ENCODE peak calls at places on chromosomes 4 and X, in nine cellular contexts. G, W, L, M, U, R, F, P and B are unnamed samples. For H3K4me1, the result is how much of the 10 kb centered on the place peaks cover.

GRCh38 chr4:87053064-87053693 is 118.4 kb downstream of the AFF1 start:
- DNase-seq in G (no peak), W (no peak), L (no peak), M (no peak), U (no peak), R (no peak), F (no peak), P (no peak), B (no peak)

GRCh38 chr4:60683953-60684352 is 516.2 kb upstream of the ADGRL3 start:
- DNase-seq in G (no peak), W (peak), L (no peak), M (no peak), U (no peak), R (no peak), F (no peak), P (no peak), B (no peak)

GRCh38 chrX:85516131-85516530 is 136.7 kb upstream of the POF1B start:
- DNase-seq in G (no peak), W (no peak), L (no peak), M (no peak), U (no peak), R (no peak), F (no peak), P (no peak), B (no peak)

GRCh38 chrX:101265869-101266428 is 25.2 kb downstream of the TAF7L start:
- DNase-seq in G (no peak), W (peak), L (no peak), M (no peak), U (no peak), R (no peak), F (no peak), P (no peak), B (no peak)

GRCh38 chr4:121885115-121885514 is 14.8 kb upstream of the BBS7 start:
- DNase-seq in G (no peak), W (peak), L (no peak), M (no peak), U (no peak), R (no peak), F (no peak), P (no peak), B (no peak)

GRCh38 chr4:38160487-38161207 is 200.4 kb downstream of the PTTG2 start:
- DNase-seq in G (no peak), W (peak), L (no peak), M (no peak), U (no peak), R (no peak), F (no peak), P (peak), B (no peak)

GRCh38 chr4:91471280-91471679 is 832.5 kb upstream of the GRID2 start:
- DNase-seq in G (no peak), W (no peak), L (no peak), M (peak), U (no peak), R (no peak), F (no peak), P (no peak), B (no peak)

GRCh38 chr4:142366821-142367220 is 479.3 kb downstream of the INPP4B start:
- DNase-seq in G (no peak), W (no peak), L (no peak), M (no peak), U (no peak), R (no peak), F (no peak), P (no peak), B (no peak)

GRCh38 chr4:152220201-152220666 is 315.7 kb downstream of the FBXW7 start:
- DNase-seq in G (no peak), W (no peak), L (no peak), M (no peak), U (no peak), R (no peak), F (no peak), P (no peak), B (no peak)

GRCh38 chrX:68686684-68687045 is 39.2 kb downstream of the STARD8 start:
- DNase-seq in G (peak), W (peak), L (no peak), M (no peak), U (peak), R (no peak), F (no peak), P (peak), B (no peak)

GRCh38 chr4:76545161-76545884 is 110.3 kb downstream of the SHROOM3 start:
- DNase-seq in G (no peak), W (no peak), L (no peak), M (no peak), U (no peak), R (no peak), F (no peak), P (no peak), B (no peak)

GRCh38 chr4:80362578-80363181 is 27.1 kb downstream of the CFAP299 start:
- DNase-seq in G (peak), W (peak), L (no peak), M (peak), U (no peak), R (peak), F (no peak), P (no peak), B (no peak)

GRCh38 chr4:6116696-6117285 is 83.6 kb downstream of the JAKMIP1 start:
- DNase-seq in G (no peak), W (no peak), L (peak), M (no peak), U (no peak), R (no peak), F (no peak), P (no peak), B (peak)

GRCh38 chr4:187065396-187065795 is 341.7 kb upstream of the FAT1 start:
- DNase-seq in G (no peak), W (no peak), L (no peak), M (no peak), U (no peak), R (no peak), F (no peak), P (no peak), B (no peak)

GRCh38 chr4:41844327-41844726 is 90.9 kb upstream of the TMEM33 start:
- DNase-seq in G (no peak), W (no peak), L (no peak), M (no peak), U (no peak), R (no peak), F (no peak), P (no peak), B (no peak)

GRCh38 chr4:148962539-148963290 is 520.5 kb upstream of the NR3C2 start:
- DNase-seq in G (no peak), W (no peak), L (no peak), M (no peak), U (no peak), R (no peak), F (no peak), P (no peak), B (no peak)

GRCh38 chr4:99822734-99823133 is 6.1 kb downstream of the DAPP1 start:
- DNase-seq in G (no peak), W (no peak), L (no peak), M (no peak), U (no peak), R (no peak), F (no peak), P (no peak), B (no peak)

GRCh38 chrX:115013705-115014104 is 3.7 kb downstream of the IL13RA2 start:
- DNase-seq in G (no peak), W (peak), L (no peak), M (no peak), U (no peak), R (no peak), F (no peak), P (no peak), B (no peak)

GRCh38 chrX:47854474-47854873 is 17.8 kb downstream of the ZNF81 start:
- DNase-seq in G (peak), W (peak), L (peak), M (no peak), U (no peak), R (peak), F (no peak), P (peak), B (no peak)

GRCh38 chrX:790780-791360 is 160.3 kb downstream of the SHOX start:
- DNase-seq in G (no peak), W (no peak), L (no peak), M (no peak), U (no peak), R (no peak), F (no peak), P (no peak), B (no peak)

GRCh38 chrX:47573334-47574095 is 8.7 kb upstream of the TIMP1 start:
- DNase-seq in G (peak), W (peak), L (no peak), M (no peak), U (no peak), R (no peak), F (no peak), P (peak), B (no peak)

GRCh38 chr4:37763831-37764230 is 62.7 kb upstream of the PGM2 start:
- DNase-seq in G (no peak), W (no peak), L (peak), M (no peak), U (no peak), R (no peak), F (no peak), P (no peak), B (no peak)

GRCh38 chr4:5037553-5038551 is 13.4 kb upstream of the STK32B start:
- DNase-seq in G (no peak), W (peak), L (no peak), M (no peak), U (no peak), R (no peak), F (peak), P (peak), B (no peak)

GRCh38 chr4:83561381-83561780 is 25.5 kb downstream of the GPAT3 start:
- DNase-seq in G (no peak), W (peak), L (peak), M (no peak), U (no peak), R (no peak), F (peak), P (peak), B (no peak)

DNA sequence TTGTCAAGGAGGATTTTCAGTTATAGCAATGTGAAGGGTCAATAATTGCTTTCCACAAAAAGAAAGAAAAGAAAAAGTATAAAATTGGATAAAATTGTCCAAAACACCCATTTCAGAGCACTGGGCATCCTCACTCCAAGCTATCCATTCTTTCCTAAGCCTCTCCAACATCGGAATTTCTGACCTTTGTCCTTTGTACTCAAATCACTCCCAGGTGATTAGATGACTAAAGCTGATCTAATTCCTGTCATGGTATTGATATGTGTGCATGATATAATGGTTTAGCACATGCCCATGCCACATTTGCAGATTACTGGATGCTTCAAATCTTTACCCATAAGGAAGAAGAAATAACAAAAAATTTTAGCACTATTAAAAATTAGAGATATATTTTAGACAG is 152.3 kb downstream of the CENPC start:
- DNase-seq in G (no peak), W (no peak), L (no peak), M (no peak), U (no peak), R (no peak), F (no peak), P (no peak), B (no peak)
- H3K4me1 ChIP-seq in G (under half), W (under half), L (under half), M (under half), U (under half), R (under half), F (under half), P (under half), B (under half)

GRCh38 chrX:118325453-118325852 is 20.5 kb upstream of the WDR44 start:
- DNase-seq in G (no peak), W (peak), L (no peak), M (no peak), U (no peak), R (no peak), F (no peak), P (no peak), B (no peak)
- TF ChIP-seq CTCF in G (peak), W (peak), L (no peak), M (no peak), U (no peak), R (no peak), F (peak), P (no peak), B (no peak)

DNA sequence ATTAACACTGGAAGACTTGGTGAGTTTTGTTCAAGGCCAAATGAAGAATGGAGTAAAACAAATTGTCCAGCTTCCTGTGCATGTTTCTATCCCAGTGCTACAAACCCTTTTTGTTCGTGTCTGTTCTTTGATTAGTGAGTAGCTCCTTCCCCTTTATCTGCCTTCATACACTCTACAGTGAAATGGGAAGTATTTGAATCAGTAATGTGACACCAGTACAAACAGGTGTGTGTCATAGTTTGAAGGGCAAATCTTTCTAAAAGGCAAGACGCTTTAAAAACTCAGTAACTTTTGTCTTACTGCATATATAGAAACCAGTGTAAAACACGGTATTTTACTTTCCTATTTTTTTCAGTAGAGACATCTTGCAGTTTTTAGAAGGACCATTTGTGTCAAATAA is 5.9 kb downstream of the ARHGEF38 start:
- DNase-seq in G (no peak), W (no peak), L (no peak), M (no peak), U (no peak), R (no peak), F (no peak), P (no peak), B (no peak)
- H3K27ac ChIP-seq in G (no peak), W (no peak), L (no peak), M (no peak), U (no peak), R (no peak), F (no peak), P (no peak), B (no peak)

GRCh38 chrX:130170752-130171445 is 863 bp upstream of the RAB33A start:
- DNase-seq in G (peak), W (no peak), L (peak), M (peak), U (no peak), R (peak), F (no peak), P (no peak), B (no peak)

GRCh38 chrX:130173190-130173895 is 1.6 kb downstream of the RAB33A start:
- DNase-seq in G (no peak), W (peak), L (no peak), M (no peak), U (no peak), R (no peak), F (no peak), P (peak), B (peak)

GRCh38 chrX:130172127-130172834 is 519 bp downstream of the RAB33A start:
- DNase-seq in G (no peak), W (no peak), L (no peak), M (no peak), U (no peak), R (no peak), F (no peak), P (no peak), B (no peak)

GRCh38 chrX:130174051-130174704 is 2.4 kb downstream of the RAB33A start:
- DNase-seq in G (no peak), W (peak), L (no peak), M (no peak), U (no peak), R (no peak), F (no peak), P (peak), B (peak)

DNA sequence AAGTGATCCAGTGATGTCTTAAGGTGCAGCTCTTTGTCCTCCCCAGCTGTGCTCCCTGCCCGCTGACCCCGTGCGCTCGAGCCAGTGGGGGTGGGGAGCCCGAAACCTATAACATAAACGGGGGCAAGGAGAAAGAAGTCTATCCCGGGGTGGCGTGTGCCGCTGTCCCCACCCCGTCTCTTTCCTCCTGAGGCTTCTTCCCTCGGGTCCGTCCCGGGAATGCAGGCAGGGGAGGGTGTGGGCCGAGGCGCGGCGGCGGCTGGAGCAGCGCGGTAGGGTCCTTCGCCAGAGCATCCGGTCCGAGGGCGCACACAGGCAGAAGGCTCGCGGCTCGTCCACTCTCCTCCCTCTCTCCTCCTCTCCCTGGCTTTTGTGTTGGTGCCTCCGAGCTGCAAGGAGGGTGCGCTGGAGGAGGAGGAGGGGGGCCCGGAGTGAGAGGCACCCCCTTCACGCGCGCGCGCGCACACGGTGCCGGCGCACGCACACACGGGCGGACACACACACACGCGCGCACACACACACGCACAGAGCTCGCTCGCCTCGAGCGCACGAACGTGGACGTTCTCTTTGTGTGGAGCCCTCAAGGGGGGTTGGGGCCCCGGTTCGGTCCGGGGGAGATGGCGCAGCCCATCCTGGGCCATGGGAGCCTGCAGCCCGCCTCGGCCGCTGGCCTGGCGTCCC is at the start of gene RAB33A:
- DNase-seq in G (peak), W (peak), L (no peak), M (peak), U (no peak), R (peak), F (no peak), P (no peak), B (peak)
- H3K4me1 ChIP-seq in G (under half), W (under half), L (under half), M (under half), U (under half), R (under half), F (under half), P (under half), B (under half)

GRCh38 chr4:108943971-108944370 is 181.1 kb upstream of the ETNPPL start:
- DNase-seq in G (no peak), W (peak), L (no peak), M (no peak), U (no peak), R (no peak), F (no peak), P (no peak), B (no peak)

GRCh38 chr4:108943371-108943770 is 180.5 kb upstream of the ETNPPL start:
- DNase-seq in G (no peak), W (no peak), L (no peak), M (no peak), U (no peak), R (no peak), F (no peak), P (no peak), B (no peak)

GRCh38 chr4:108941914-108942379 is 179.1 kb upstream of the ETNPPL start:
- DNase-seq in G (no peak), W (no peak), L (no peak), M (no peak), U (peak), R (no peak), F (no peak), P (no peak), B (no peak)

GRCh38 chr4:108937066-108937465 is 174.2 kb upstream of the ETNPPL start:
- DNase-seq in G (no peak), W (no peak), L (no peak), M (no peak), U (no peak), R (no peak), F (no peak), P (no peak), B (no peak)

GRCh38 chr4:108940086-108941033 is 177.5 kb upstream of the ETNPPL start:
- DNase-seq in G (peak), W (no peak), L (no peak), M (no peak), U (no peak), R (no peak), F (no peak), P (no peak), B (no peak)
- TF ChIP-seq CTCF in G (no peak), W (no peak), L (no peak), M (no peak), U (no peak), R (no peak), F (no peak), P (no peak), B (no peak)

GRCh38 chr4:7818676-7819041 is 121.0 kb downstream of the AFAP1 start:
- DNase-seq in G (no peak), W (no peak), L (no peak), M (no peak), U (no peak), R (no peak), F (no peak), P (no peak), B (no peak)
- H3K27ac ChIP-seq in G (no peak), W (peak), L (no peak), M (no peak), U (no peak), R (no peak), F (peak), P (no peak), B (no peak)

GRCh38 chrX:12954981-12955380 is 19.9 kb upstream of the TMSB4X start:
- DNase-seq in G (no peak), W (no peak), L (no peak), M (no peak), U (no peak), R (no peak), F (no peak), P (no peak), B (no peak)

GRCh38 chrX:12956704-12957541 is 18.0 kb upstream of the TMSB4X start:
- DNase-seq in G (no peak), W (peak), L (no peak), M (no peak), U (no peak), R (peak), F (no peak), P (no peak), B (no peak)

GRCh38 chrX:12954376-12954775 is 20.5 kb upstream of the TMSB4X start:
- DNase-seq in G (no peak), W (no peak), L (no peak), M (no peak), U (no peak), R (no peak), F (no peak), P (no peak), B (no peak)

GRCh38 chrX:12958059-12958458 is 16.9 kb upstream of the TMSB4X start:
- DNase-seq in G (no peak), W (no peak), L (no peak), M (no peak), U (no peak), R (no peak), F (no peak), P (no peak), B (no peak)

GRCh38 chrX:12955882-12956703 is 18.8 kb upstream of the TMSB4X start:
- DNase-seq in G (no peak), W (peak), L (peak), M (peak), U (peak), R (peak), F (no peak), P (peak), B (peak)
- H3K4me1 ChIP-seq in G (under half), W (under half), L (under half), M (under half), U (under half), R (half or more), F (under half), P (under half), B (under half)

DNA sequence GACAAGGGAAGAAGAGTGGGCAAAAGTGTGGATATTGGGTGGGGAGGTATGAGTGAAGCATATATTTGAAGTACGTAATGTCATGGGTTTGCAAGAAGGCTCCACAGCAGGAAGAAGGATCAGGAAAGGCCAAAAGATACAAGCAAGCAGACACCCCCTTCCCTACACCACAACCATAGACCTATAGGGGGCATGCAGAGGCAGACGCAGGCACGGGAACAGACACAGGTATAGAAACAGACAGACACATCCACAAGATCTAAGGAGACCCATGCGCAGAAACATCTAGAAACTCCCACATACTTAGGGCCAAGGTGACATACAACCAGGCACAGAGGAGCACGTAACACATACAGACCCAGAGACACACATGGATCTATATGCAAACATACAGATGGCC is 14.3 kb downstream of the FGD1 start:
- DNase-seq in G (peak), W (no peak), L (no peak), M (no peak), U (no peak), R (no peak), F (no peak), P (no peak), B (no peak)
- TF ChIP-seq CTCF in G (peak), W (peak), L (no peak), M (no peak), U (no peak), R (no peak), F (no peak), P (no peak), B (no peak)

DNA sequence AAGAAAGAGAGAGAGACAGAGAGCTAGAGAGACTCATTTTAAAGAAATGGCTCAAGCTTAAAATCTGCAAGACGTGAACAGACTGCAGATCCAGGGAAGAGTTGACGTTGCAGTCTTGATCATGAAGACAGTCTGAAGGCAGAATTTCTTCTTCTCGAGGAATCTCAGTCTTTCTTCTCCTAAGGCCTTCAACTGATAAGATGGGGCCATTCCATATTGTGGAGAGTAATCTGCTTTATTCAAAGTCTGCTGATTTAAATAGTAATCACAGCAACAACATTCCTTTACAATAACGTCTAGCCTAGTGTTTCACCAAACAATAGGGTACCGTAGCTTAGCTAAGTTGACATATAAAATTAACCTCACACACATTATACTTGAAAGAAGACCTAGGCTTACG is 208.4 kb upstream of the ADAMTS3 start:
- DNase-seq in G (no peak), W (no peak), L (no peak), M (no peak), U (no peak), R (no peak), F (no peak), P (no peak), B (no peak)
- H3K27ac ChIP-seq in G (no peak), W (no peak), L (no peak), M (no peak), U (no peak), R (no peak), F (no peak), P (no peak), B (no peak)